ENCODE peak calls at places on chromosomes 4 and X, in nine cellular contexts. B is mammary epithelial cell, Q is mucosa of descending colon, V is fibroblast of lung, N is cardiac fibroblast, F is kidney, J is lower leg skin, I is A673, T is endothelial cell of umbilical vein. C is an unnamed sample.

GRCh38 chr4:77269505-77269904 is 112.5 kb downstream of the CCNG2 start:
- DNase-seq in Q (no peak), F (no peak), B (peak), V (no peak), I (no peak), J (no peak), N (no peak), T (no peak), C (no peak)

GRCh38 chrX:42237956-42238355 is 314.6 kb upstream of the CASK start:
- DNase-seq in J (no peak), F (no peak), T (no peak), N (no peak), V (peak), I (no peak), Q (no peak), B (no peak), C (no peak)

GRCh38 chrX:104343408-104344129 is 88.8 kb upstream of the ESX1 start:
- DNase-seq in F (no peak), Q (no peak), I (peak), T (peak), J (no peak), B (peak), V (peak), N (peak), C (peak)

GRCh38 chr4:84879651-84880200 is 86.8 kb downstream of the WDFY3 start:
- DNase-seq in N (no peak), B (no peak), J (no peak), V (peak), Q (no peak), F (no peak), I (no peak), T (peak), C (no peak)

GRCh38 chr4:110902500-110902899 is 279.6 kb upstream of the PITX2 start:
- DNase-seq in N (peak), T (no peak), J (no peak), F (no peak), Q (no peak), I (no peak), B (peak), V (peak), C (no peak)

GRCh38 chrX:39220952-39221351 is 419.7 kb downstream of the MID1IP1 start:
- DNase-seq in I (no peak), N (no peak), Q (no peak), T (no peak), V (no peak), F (no peak), J (no peak), B (no peak), C (no peak)

GRCh38 chr4:3367866-3368265 is 73.9 kb upstream of the HGFAC start:
- DNase-seq in T (no peak), J (no peak), N (no peak), V (no peak), F (no peak), I (no peak), B (no peak), Q (no peak), C (no peak)

GRCh38 chr4:38612996-38613395 is 51.0 kb upstream of the KLF3 start:
- DNase-seq in B (no peak), Q (no peak), J (peak), T (peak), I (peak), N (peak), F (no peak), V (peak), C (no peak)

GRCh38 chr4:12884846-12885796 is 599.0 kb downstream of the RAB28 start:
- DNase-seq in B (no peak), J (no peak), N (no peak), I (no peak), F (no peak), T (no peak), Q (no peak), V (no peak), C (no peak)

GRCh38 chr4:186196063-186196462 is 4.7 kb downstream of the CYP4V2 start:
- DNase-seq in J (no peak), I (no peak), B (no peak), T (no peak), N (no peak), F (no peak), Q (no peak), V (no peak), C (no peak)

DNA sequence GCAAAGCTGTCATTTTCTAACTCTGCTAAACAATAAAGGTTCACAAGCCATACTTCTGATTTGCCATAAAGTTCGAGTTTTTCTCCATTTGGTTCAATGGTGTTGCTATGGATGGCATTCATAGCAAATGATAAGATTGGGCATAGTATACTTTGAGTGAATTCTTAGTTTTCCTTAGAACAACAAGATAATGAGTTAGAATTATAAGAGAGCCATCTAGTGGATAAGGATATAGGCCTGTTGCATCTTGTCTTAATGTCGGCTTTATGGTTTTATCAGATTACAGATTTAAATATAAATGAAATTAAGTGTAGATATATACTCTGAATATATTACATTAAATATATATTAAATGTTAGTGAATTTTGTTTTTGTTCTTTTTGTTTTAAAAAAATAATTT is 644.6 kb downstream of the IL1RAPL1 start:
- DNase-seq in N (peak), I (peak), T (peak), J (no peak), V (no peak), B (no peak), F (no peak), Q (no peak), C (no peak)
- TF ChIP-seq CTCF in N (peak), I (peak), T (no peak), J (no peak), V (peak), B (peak), F (no peak), Q (no peak), C (no peak)

DNA sequence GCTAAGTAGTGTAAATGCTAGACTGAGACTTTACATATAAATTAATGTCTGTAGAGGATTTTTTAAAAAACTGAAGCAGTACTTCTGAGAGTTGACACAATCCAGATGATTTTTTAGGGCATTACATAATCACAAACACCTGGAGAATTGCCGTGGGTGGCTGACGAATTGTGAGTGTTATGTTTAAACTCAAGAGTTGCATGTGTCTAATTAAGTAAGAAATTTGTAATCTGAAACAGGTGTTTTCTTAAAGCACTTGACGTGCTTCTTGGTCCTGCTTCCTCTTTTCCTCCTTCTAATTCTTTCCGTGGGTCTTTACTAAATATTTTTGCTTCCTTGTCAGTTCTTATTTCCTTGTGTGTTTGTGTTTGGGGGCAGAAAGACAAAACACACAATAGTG is 27.8 kb downstream of the PIR start:
- DNase-seq in T (no peak), Q (no peak), F (no peak), J (no peak), V (peak), B (peak), I (peak), N (no peak), C (no peak)
- H3K4me3 ChIP-seq in T (no peak), Q (no peak), F (no peak), J (no peak), V (no peak), B (no peak), I (no peak), N (no peak), C (no peak)

GRCh38 chr4:2186133-2186864 is 55.6 kb downstream of the HAUS3 start:
- DNase-seq in B (peak), Q (no peak), V (peak), T (no peak), F (no peak), N (peak), J (no peak), I (peak), C (no peak)
- TF ChIP-seq CTCF in B (peak), Q (no peak), V (peak), T (peak), F (peak), N (peak), J (no peak), I (peak), C (no peak)

DNA sequence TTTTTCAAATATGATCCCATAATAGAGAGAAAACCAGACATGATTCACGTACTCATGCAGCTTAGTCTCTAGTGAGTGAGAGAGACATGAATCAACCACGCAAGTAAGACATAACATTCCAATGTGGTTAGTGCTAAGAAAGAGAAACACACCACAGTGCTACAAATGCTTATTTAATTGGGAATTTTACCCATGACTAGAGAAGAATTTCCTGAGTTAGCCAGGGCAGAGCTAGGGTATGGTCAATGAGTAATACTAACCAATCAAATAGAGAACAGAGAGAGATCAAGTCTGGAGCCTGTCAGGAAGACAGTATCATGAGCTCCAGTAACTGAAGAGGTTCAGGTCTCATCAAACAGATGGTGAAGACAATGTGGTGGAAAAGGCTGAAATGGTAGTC is 495.2 kb downstream of the PDGFC start:
- DNase-seq in I (peak), T (peak), J (no peak), N (peak), B (peak), Q (no peak), V (peak), F (no peak), C (no peak)
- H3K4me3 ChIP-seq in I (no peak), T (no peak), J (no peak), N (no peak), B (no peak), Q (no peak), V (no peak), F (no peak), C (no peak)

GRCh38 chrX:6644411-6644810 is 109.5 kb upstream of the VCX3A start:
- DNase-seq in T (no peak), J (no peak), I (peak), V (no peak), N (no peak), Q (no peak), B (no peak), F (no peak), C (no peak)
- TF ChIP-seq CTCF in T (no peak), J (no peak), I (peak), V (no peak), N (peak), Q (no peak), B (peak), F (no peak), C (no peak)

DNA sequence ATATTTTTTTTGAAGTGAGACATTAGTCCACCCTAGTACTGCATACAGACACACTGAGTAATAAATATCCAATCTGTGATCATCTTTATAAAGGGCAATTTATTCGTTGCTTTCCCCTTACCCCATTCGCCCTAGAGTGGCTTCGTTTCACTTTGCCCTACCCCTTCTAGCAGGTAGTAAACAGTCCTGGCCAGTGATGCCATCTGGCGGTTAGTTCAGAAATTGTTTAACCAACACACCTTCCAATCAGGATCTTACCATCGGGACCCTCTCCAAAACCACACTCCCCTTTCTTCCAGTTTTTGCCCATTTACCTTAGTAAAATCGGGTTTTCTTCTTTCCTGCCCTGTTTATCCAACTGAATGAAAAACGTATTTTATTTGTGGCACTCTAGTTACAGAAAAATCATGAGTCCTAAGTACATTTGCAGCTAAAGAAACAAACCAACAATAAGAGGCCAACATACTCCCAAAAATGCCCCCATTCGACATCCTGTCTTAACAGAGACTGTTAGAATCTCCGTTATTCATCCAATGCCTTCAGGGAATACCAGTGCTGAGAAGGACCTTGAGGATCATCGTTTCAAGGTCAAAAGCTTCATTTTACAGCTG is 2.2 kb downstream of the PPA2 start:
- DNase-seq in Q (no peak), J (peak), T (peak), N (peak), F (no peak), B (peak), V (peak), I (peak), C (peak)
- H3K4me3 ChIP-seq in Q (no peak), J (no peak), T (peak), N (peak), F (peak), B (peak), V (peak), I (peak), C (no peak)

DNA sequence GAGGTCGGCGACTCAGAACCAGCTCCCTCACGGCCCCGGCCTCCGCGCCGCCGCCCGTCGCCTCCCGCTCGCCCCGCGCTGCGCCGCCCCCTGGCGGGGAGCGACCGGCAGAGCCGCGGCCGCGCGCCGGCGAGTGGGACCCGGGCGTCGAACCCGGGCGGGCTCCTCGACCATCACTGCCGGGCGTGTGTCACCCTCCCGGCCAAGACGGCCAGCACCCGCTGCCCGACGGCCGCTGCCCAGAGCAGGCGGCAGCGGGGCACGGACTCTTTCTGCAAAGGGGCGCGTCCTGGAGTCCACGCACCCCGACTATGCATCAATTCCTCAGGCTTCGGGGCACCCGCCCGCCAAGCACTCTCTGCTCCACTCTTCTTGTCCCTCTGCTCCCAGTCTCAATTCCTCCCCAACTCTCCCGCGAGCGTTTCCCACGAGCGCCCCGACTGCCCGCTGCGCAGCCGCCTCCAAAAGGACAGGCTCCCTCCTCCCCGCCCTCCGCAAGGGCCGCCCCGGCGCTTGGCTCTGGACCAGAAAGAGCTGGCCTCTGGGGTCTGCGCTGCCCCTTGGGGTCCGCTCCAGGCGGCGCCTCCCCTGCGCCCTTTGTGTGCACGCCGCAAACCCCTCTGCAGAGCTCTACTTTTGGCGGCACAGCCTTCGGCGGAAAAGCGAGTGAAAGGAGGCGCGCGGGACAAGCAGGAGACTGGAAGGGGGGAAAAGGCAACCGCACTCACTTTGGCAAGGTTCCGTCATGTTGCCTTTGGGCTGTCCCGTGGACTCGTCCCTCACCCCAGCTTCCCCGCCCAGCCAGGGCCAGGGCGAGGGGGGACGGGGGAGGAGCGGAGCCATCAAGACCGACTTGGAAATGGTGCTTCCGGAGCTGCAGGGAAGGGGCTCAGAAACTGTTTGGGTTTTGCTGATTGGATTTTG is 1.1 kb downstream of the PDE5A start:
- DNase-seq in Q (peak), I (peak), V (peak), N (peak), J (peak), F (peak), B (peak), T (peak), C (peak)
- TF ChIP-seq CTCF in Q (peak), I (peak), V (peak), N (no peak), J (no peak), F (peak), B (peak), T (peak), C (peak)

GRCh38 chr4:7653510-7654414 is 219.0 kb upstream of the PSAPL1 start:
- DNase-seq in I (peak), N (peak), V (peak), J (no peak), F (peak), Q (no peak), B (no peak), T (no peak), C (no peak)

GRCh38 chr4:7652006-7652405 is 217.3 kb upstream of the PSAPL1 start:
- DNase-seq in B (no peak), Q (no peak), F (peak), J (no peak), V (no peak), N (no peak), I (no peak), T (no peak), C (no peak)

GRCh38 chr4:7652906-7653305 is 218.2 kb upstream of the PSAPL1 start:
- DNase-seq in F (no peak), N (no peak), T (no peak), Q (no peak), B (no peak), J (no peak), I (no peak), V (no peak), C (no peak)

GRCh38 chr4:7651461-7651921 is 216.8 kb upstream of the PSAPL1 start:
- DNase-seq in I (no peak), Q (no peak), N (peak), F (peak), B (peak), J (no peak), V (peak), T (no peak), C (no peak)

GRCh38 chr4:7652451-7652871 is 217.7 kb upstream of the PSAPL1 start:
- DNase-seq in J (no peak), I (no peak), B (no peak), N (no peak), V (peak), T (no peak), F (peak), Q (no peak), C (no peak)
- H3K4me3 ChIP-seq in J (no peak), I (no peak), B (no peak), N (no peak), V (no peak), T (no peak), F (no peak), Q (no peak), C (no peak)

C was measured in CD8-positive, alpha-beta T cell.